ENCODE peak calls at places on chromosomes 5 and 9, in four cellular contexts. One of them, this sample, is unnamed. For H3K4me1 and H3K27me3, the result is how much of the 10 kb centered on the place peaks cover.

GRCh38 chr5:39623291-39623865 is 198.6 kb upstream of the DAB2 start:
- DNase-seq in PC-9: no peak
- DNase-seq in heart left ventricle: no peak
- DNase-seq in tibial nerve: no peak
- DNase-seq in this sample: no peak

GRCh38 chr9:123883634-123884033 is 46.3 kb downstream of the DENND1A start:
- DNase-seq in PC-9: no peak
- DNase-seq in heart left ventricle: no peak
- DNase-seq in tibial nerve: no peak
- DNase-seq in this sample: no peak

GRCh38 chr5:177469750-177470525 is 3.5 kb downstream of the DBN1 start:
- DNase-seq in PC-9: no peak
- DNase-seq in heart left ventricle: no peak
- DNase-seq in tibial nerve: no peak
- DNase-seq in this sample: no peak

GRCh38 chr9:84385357-84386040 is 44.9 kb upstream of the SLC28A3 start:
- DNase-seq in PC-9: no peak
- DNase-seq in heart left ventricle: no peak
- DNase-seq in tibial nerve: no peak
- DNase-seq in this sample: no peak

GRCh38 chr5:80125962-80126480 is 90.9 kb downstream of the THBS4 start:
- DNase-seq in PC-9: no peak
- DNase-seq in heart left ventricle: no peak
- DNase-seq in tibial nerve: peak
- DNase-seq in this sample: no peak

GRCh38 chr5:67141644-67142043 is 55.0 kb downstream of the CD180 start:
- DNase-seq in PC-9: no peak
- DNase-seq in heart left ventricle: no peak
- DNase-seq in tibial nerve: no peak
- DNase-seq in this sample: no peak

GRCh38 chr5:85703296-85703695 is 914.4 kb upstream of the COX7C start:
- DNase-seq in PC-9: no peak
- DNase-seq in heart left ventricle: no peak
- DNase-seq in tibial nerve: no peak
- DNase-seq in this sample: no peak

GRCh38 chr9:98317134-98317857 is 61.8 kb upstream of the TBC1D2 start:
- DNase-seq in PC-9: no peak
- DNase-seq in heart left ventricle: no peak
- DNase-seq in tibial nerve: no peak
- DNase-seq in this sample: no peak

GRCh38 chr5:145587308-145588071 is 247.7 kb downstream of the PRELID2 start:
- DNase-seq in PC-9: peak
- DNase-seq in heart left ventricle: no peak
- DNase-seq in tibial nerve: no peak
- DNase-seq in this sample: no peak

GRCh38 chr5:35854248-35854647 is 2.4 kb upstream of the IL7R start:
- DNase-seq in PC-9: no peak
- DNase-seq in heart left ventricle: no peak
- DNase-seq in tibial nerve: no peak
- DNase-seq in this sample: no peak

GRCh38 chr5:53403758-53404157 is 76.7 kb upstream of the FST start:
- DNase-seq in PC-9: no peak
- DNase-seq in heart left ventricle: no peak
- DNase-seq in tibial nerve: no peak
- DNase-seq in this sample: no peak

GRCh38 chr9:98326402-98327248 is 71.2 kb upstream of the TBC1D2 start:
- DNase-seq in PC-9: no peak
- DNase-seq in heart left ventricle: no peak
- DNase-seq in tibial nerve: no peak
- DNase-seq in this sample: no peak

GRCh38 chr5:62385136-62385535 is 18.6 kb downstream of the DIMT1 start:
- DNase-seq in PC-9: no peak
- DNase-seq in heart left ventricle: no peak
- DNase-seq in tibial nerve: no peak
- DNase-seq in this sample: no peak

GRCh38 chr5:59519338-59519737 is 374.2 kb downstream of the PDE4D start:
- DNase-seq in PC-9: no peak
- DNase-seq in heart left ventricle: no peak
- DNase-seq in tibial nerve: no peak
- DNase-seq in this sample: no peak

GRCh38 chr5:90549729-90550275 is 8.8 kb upstream of the ADGRV1 start:
- DNase-seq in PC-9: no peak
- DNase-seq in heart left ventricle: no peak
- DNase-seq in tibial nerve: no peak
- DNase-seq in this sample: no peak

GRCh38 chr5:179235416-179236400 is 109.6 kb downstream of the ADAMTS2 start:
- DNase-seq in PC-9: no peak
- DNase-seq in heart left ventricle: no peak
- DNase-seq in tibial nerve: no peak
- DNase-seq in this sample: no peak

GRCh38 chr5:16455670-16456069 is 9.9 kb downstream of the ZNF622 start:
- DNase-seq in PC-9: no peak
- DNase-seq in heart left ventricle: no peak
- DNase-seq in tibial nerve: no peak
- DNase-seq in this sample: no peak

GRCh38 chr9:137198051-137198747 is 2.3 kb downstream of the TPRN start:
- DNase-seq in PC-9: peak
- DNase-seq in heart left ventricle: no peak
- DNase-seq in tibial nerve: no peak
- DNase-seq in this sample: no peak

GRCh38 chr5:68746220-68747076 is 347.4 kb upstream of the SLC30A5 start:
- DNase-seq in PC-9: no peak
- DNase-seq in heart left ventricle: no peak
- DNase-seq in tibial nerve: no peak
- DNase-seq in this sample: no peak

GRCh38 chr5:9898319-9898718 is 268.2 kb upstream of the TAS2R1 start:
- DNase-seq in PC-9: no peak
- DNase-seq in heart left ventricle: no peak
- DNase-seq in tibial nerve: no peak
- DNase-seq in this sample: no peak

GRCh38 chr9:134944351-134944802 is 26.7 kb upstream of the FCN1 start:
- DNase-seq in PC-9: no peak
- DNase-seq in heart left ventricle: peak
- DNase-seq in tibial nerve: peak
- DNase-seq in this sample: no peak

GRCh38 chr9:115142502-115143265 is 24.7 kb upstream of the TNC start:
- DNase-seq in PC-9: no peak
- DNase-seq in heart left ventricle: no peak
- DNase-seq in tibial nerve: no peak
- DNase-seq in this sample: no peak

GRCh38 chr5:173968154-173968553 is 20.8 kb upstream of the C5orf47 start:
- DNase-seq in PC-9: no peak
- DNase-seq in heart left ventricle: no peak
- DNase-seq in tibial nerve: no peak
- DNase-seq in this sample: no peak

GRCh38 chr5:131810510-131811249 is 13.9 kb upstream of the FNIP1 start:
- DNase-seq in PC-9: no peak
- DNase-seq in heart left ventricle: no peak
- DNase-seq in tibial nerve: no peak
- DNase-seq in this sample: no peak

GRCh38 chr9:122376791-122377190 is 6.0 kb downstream of the PTGS1 start:
- DNase-seq in PC-9: no peak
- DNase-seq in heart left ventricle: no peak
- DNase-seq in tibial nerve: no peak
- DNase-seq in this sample: no peak

GRCh38 chr5:76641514-76642120 is 18.4 kb upstream of the F2RL2 start:
- DNase-seq in PC-9: peak
- DNase-seq in heart left ventricle: peak
- DNase-seq in tibial nerve: peak
- DNase-seq in this sample: peak

GRCh38 chr5:76634661-76635060 is 11.5 kb upstream of the F2RL2 start:
- DNase-seq in PC-9: no peak
- DNase-seq in heart left ventricle: no peak
- DNase-seq in tibial nerve: no peak
- DNase-seq in this sample: no peak

GRCh38 chr5:76642390-76643040 is 19.3 kb upstream of the F2RL2 start:
- DNase-seq in PC-9: no peak
- DNase-seq in heart left ventricle: no peak
- DNase-seq in tibial nerve: no peak
- DNase-seq in this sample: no peak

GRCh38 chr5:76637490-76637889 is 14.3 kb upstream of the F2RL2 start:
- DNase-seq in PC-9: no peak
- DNase-seq in heart left ventricle: no peak
- DNase-seq in tibial nerve: no peak
- DNase-seq in this sample: no peak

GRCh38 chr5:76638466-76638865 is 15.3 kb upstream of the F2RL2 start:
- DNase-seq in PC-9: no peak
- DNase-seq in heart left ventricle: no peak
- DNase-seq in tibial nerve: no peak
- DNase-seq in this sample: no peak
- H3K4me3 ChIP-seq in PC-9: no peak
- H3K4me3 ChIP-seq in heart left ventricle: peak
- H3K4me3 ChIP-seq in tibial nerve: no peak
- H3K4me3 ChIP-seq in this sample: no peak

GRCh38 chr5:88251048-88251711 is 17.5 kb downstream of the TMEM161B start:
- DNase-seq in PC-9: no peak
- DNase-seq in heart left ventricle: no peak
- DNase-seq in tibial nerve: no peak
- DNase-seq in this sample: no peak

GRCh38 chr5:88248743-88249540 is 19.7 kb downstream of the TMEM161B start:
- DNase-seq in PC-9: no peak
- DNase-seq in heart left ventricle: no peak
- DNase-seq in tibial nerve: no peak
- DNase-seq in this sample: no peak

GRCh38 chr5:88248094-88248493 is 20.6 kb downstream of the TMEM161B start:
- DNase-seq in PC-9: no peak
- DNase-seq in heart left ventricle: no peak
- DNase-seq in tibial nerve: no peak
- DNase-seq in this sample: no peak

GRCh38 chr5:88245893-88246244 is 22.8 kb downstream of the TMEM161B start:
- DNase-seq in PC-9: no peak
- DNase-seq in heart left ventricle: no peak
- DNase-seq in tibial nerve: no peak
- DNase-seq in this sample: no peak

DNA sequence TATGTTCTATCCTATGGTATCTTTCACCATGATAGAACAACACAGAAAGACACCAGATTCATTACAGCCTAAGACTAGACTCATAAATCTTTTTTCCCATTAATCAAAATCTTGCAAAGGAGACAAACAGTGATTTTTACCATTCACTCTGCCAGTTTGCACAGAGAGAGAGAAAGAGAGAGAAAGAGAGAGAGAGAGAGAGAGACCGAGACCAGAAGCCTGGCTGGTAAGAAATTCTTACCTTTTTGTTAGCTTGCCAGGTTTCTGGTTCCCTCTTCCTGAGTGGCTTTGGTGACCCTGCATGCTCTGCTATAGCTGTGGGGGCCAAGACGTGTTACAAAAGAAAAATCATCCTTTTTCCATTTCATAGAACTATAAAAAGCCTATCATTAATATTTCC is 18.6 kb downstream of the TMEM161B start:
- DNase-seq in PC-9: no peak
- DNase-seq in heart left ventricle: no peak
- DNase-seq in tibial nerve: no peak
- DNase-seq in this sample: no peak
- H3K4me1 ChIP-seq in PC-9: under half
- H3K4me1 ChIP-seq in heart left ventricle: under half
- H3K4me1 ChIP-seq in tibial nerve: under half
- H3K4me1 ChIP-seq in this sample: under half

DNA sequence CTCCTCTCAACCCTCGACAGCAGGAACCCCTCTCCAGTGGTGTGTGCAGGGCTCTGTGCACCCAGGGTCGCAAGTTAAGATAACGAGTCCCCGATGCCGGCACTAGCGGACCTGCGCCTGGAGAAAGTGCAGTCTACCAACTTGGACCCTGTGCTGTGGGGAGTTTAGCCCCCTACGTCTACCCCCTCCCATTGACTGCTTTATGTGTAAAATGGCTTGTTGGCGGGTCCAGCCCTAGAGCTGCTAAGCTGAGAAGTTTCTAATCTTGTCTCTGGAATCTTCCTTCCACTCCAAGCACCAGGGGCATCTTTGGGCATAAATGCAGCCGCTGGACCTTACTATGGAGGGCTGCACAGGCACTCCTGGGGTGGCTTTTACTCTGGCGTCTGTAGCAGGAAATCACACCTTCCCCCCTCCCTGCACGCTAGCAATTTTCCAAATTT is 7.1 kb upstream of the PITX1 start:
- DNase-seq in PC-9: no peak
- DNase-seq in heart left ventricle: no peak
- DNase-seq in tibial nerve: no peak
- DNase-seq in this sample: no peak
- H3K27me3 ChIP-seq in PC-9: under half
- H3K27me3 ChIP-seq in heart left ventricle: half or more
- H3K27me3 ChIP-seq in tibial nerve: under half
- H3K27me3 ChIP-seq in this sample: half or more

DNA sequence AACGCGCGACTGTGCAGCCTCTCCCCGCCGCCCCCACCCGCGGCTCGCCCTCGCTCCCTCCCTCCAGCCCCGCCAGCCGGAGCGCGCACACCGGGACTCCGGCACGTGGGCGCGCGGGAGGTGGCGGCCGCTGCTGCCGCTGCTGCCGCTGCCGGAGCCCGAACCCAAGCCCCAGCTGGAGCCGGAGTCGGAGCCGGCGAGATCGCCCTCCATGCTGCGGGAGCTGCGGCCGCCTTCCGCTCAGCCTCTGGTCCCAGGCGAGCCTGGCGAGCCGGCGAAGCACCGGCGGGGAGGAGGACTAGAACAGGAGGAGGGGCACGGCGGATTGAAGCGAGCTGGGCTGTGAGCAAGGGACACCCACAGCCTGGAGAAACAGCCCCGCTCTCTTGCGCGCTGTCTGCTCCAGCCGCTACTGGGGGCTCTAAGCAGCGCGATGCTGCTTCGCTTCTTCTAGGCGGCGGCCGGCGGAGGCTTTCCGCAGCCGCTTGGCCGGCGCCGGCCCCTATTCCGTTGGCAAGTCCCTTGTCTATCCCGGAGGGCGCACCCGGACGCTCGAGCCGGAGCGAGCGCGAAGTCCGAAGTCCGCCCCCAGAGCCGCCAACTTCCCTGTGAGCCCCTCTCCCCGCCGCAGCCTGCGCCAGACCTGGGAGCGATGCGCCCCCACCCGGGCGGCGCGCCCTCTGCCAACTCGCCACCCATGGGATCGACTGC is 598.7 kb upstream of the SGCD start:
- DNase-seq in PC-9: no peak
- DNase-seq in heart left ventricle: peak
- DNase-seq in tibial nerve: peak
- DNase-seq in this sample: peak
- H3K4me3 ChIP-seq in PC-9: no peak
- H3K4me3 ChIP-seq in heart left ventricle: peak
- H3K4me3 ChIP-seq in tibial nerve: no peak
- H3K4me3 ChIP-seq in this sample: peak